ENCODE peak calls at places on chromosome 21, in eight cellular contexts. M, R, Z, H, P, I, T and L are unnamed samples.
A peak's percentile ranks its signal among the peaks of the same experiment; 100 is the strongest.

GRCh38 chr21:26405071-26405470 is 168.0 kb downstream of the CYYR1 start:
- DNase-seq in I (no peak), P (no peak), R (no peak), T (no peak), Z (no peak), H (no peak), M (peak; percentile 42), L (no peak)

GRCh38 chr21:46424621-46425020 is 34.1 kb upstream of the DIP2A start:
- DNase-seq in T (no peak), H (no peak), R (no peak), M (no peak), Z (no peak), P (peak; percentile 50), I (no peak), L (peak; percentile 27)

GRCh38 chr21:38683222-38683621 is 122.5 kb upstream of the ETS2 start:
- DNase-seq in R (no peak), M (peak; percentile 27), H (no peak), Z (no peak), T (no peak), I (no peak), P (no peak), L (no peak)

GRCh38 chr21:46605759-46606426 is 1.0 kb upstream of the S100B start:
- DNase-seq in H (no peak), R (no peak), M (no peak), Z (no peak), P (peak; percentile 43), I (no peak), T (no peak), L (no peak)

GRCh38 chr21:31570824-31571425 is 88.6 kb upstream of the SOD1 start:
- DNase-seq in M (no peak), H (no peak), R (no peak), I (no peak), T (no peak), Z (no peak), P (no peak), L (no peak)

GRCh38 chr21:28669331-28669730 is 323.3 kb downstream of the LTN1 start:
- DNase-seq in R (no peak), P (no peak), T (no peak), Z (no peak), M (no peak), I (no peak), H (no peak), L (no peak)

GRCh38 chr21:29351691-29352090 is 53.0 kb downstream of the BACH1 start:
- DNase-seq in P (no peak), I (no peak), T (no peak), R (no peak), M (peak; percentile 86), Z (peak; percentile 87), H (no peak), L (no peak)

GRCh38 chr21:38797470-38797869 is 8.3 kb upstream of the ETS2 start:
- DNase-seq in P (no peak), R (no peak), H (no peak), Z (no peak), M (no peak), I (no peak), T (no peak), L (no peak)

GRCh38 chr21:43267391-43268085 is 98.7 kb downstream of the CRYAA start:
- DNase-seq in Z (no peak), H (no peak), M (no peak), P (no peak), I (no peak), T (no peak), R (no peak), L (peak; percentile 77)

GRCh38 chr21:39867198-39867650 is at the start of gene PCP4:
- DNase-seq in I (peak; percentile 26), Z (no peak), M (peak; percentile 19), R (peak; percentile 41), H (peak; percentile 47), T (peak; percentile 83), P (no peak), L (no peak)

GRCh38 chr21:16159213-16159970 is 429.6 kb downstream of the USP25 start:
- DNase-seq in P (no peak), I (no peak), T (no peak), Z (peak; percentile 13), M (no peak), H (no peak), R (no peak), L (no peak)

GRCh38 chr21:16305686-16306085 is 575.9 kb downstream of the USP25 start:
- DNase-seq in I (no peak), T (no peak), H (no peak), Z (no peak), P (no peak), M (peak; percentile 27), R (no peak), L (no peak)

GRCh38 chr21:46145159-46145839 is 10.1 kb downstream of the FTCD start:
- DNase-seq in I (no peak), H (no peak), R (no peak), Z (no peak), T (peak; percentile 66), P (no peak), M (no peak), L (peak; percentile 94)

GRCh38 chr21:39885119-39885848 is 18.0 kb downstream of the PCP4 start:
- DNase-seq in I (no peak), H (no peak), M (no peak), R (no peak), T (peak; percentile 91), Z (no peak), P (no peak), L (no peak)

GRCh38 chr21:14273736-14274538 is 58.0 kb downstream of the RBM11 start:
- DNase-seq in R (no peak), Z (no peak), I (peak; percentile 23), M (no peak), T (no peak), P (no peak), H (no peak), L (peak; percentile 90)

GRCh38 chr21:42843021-42843420 is 36.3 kb downstream of the WDR4 start:
- DNase-seq in Z (no peak), M (no peak), H (no peak), T (peak; percentile 40), P (no peak), R (no peak), I (no peak), L (peak; percentile 30)

GRCh38 chr21:40386301-40386911 is 460.6 kb downstream of the DSCAM start:
- DNase-seq in I (peak; percentile 24), P (no peak), M (no peak), Z (no peak), R (peak; percentile 43), T (no peak), H (peak; percentile 43), L (no peak)

GRCh38 chr21:25929859-25930520 is 195.2 kb downstream of the GABPA start:
- DNase-seq in M (peak; percentile 46), I (no peak), P (no peak), H (no peak), T (no peak), Z (no peak), R (no peak), L (no peak)

GRCh38 chr21:36218691-36219090 is 62.1 kb downstream of the DOP1B start:
- DNase-seq in T (no peak), M (no peak), Z (no peak), P (no peak), R (no peak), I (no peak), H (no peak), L (no peak)
- TF ChIP-seq CTCF in T (no peak), M (no peak), Z (no peak), P (no peak), R (no peak), I (no peak), H (no peak), L (no peak)

DNA sequence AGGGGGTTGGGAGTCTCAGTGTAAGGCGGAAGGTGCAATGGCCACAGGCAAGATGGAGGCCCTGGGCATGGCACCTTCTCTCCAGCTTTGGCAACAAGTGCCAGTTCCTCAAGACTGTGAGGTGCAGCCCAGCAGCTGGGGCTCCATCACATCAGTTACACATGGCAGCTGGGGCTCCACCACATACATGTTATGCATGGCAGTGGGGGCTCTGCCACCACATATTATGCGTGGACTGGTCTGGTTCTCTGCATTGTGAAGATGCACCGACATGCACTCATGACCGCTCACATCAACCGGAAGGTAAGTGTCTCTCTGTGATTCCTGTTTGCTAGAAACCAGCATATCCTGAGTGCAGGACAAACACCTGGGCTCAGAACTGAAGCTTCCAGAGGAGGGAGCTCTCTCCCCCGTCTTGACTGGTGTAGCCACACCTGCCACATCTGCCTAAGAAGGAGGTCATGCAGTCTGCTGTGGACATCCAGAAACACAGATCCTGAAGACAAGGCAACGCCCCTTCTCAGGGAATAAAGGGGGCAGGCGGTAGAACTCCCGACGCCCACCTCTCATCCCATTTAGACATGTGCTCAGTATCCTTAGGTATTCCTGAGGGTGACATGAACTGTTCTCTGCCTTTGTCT is 104.1 kb upstream of the TMPRSS2 start:
- DNase-seq in P (no peak), M (no peak), I (no peak), R (no peak), T (peak; percentile 42), H (no peak), Z (no peak), L (no peak)
- TF ChIP-seq CTCF in P (no peak), M (peak; percentile 15), I (no peak), R (no peak), T (no peak), H (no peak), Z (peak; percentile 19), L (no peak)

DNA sequence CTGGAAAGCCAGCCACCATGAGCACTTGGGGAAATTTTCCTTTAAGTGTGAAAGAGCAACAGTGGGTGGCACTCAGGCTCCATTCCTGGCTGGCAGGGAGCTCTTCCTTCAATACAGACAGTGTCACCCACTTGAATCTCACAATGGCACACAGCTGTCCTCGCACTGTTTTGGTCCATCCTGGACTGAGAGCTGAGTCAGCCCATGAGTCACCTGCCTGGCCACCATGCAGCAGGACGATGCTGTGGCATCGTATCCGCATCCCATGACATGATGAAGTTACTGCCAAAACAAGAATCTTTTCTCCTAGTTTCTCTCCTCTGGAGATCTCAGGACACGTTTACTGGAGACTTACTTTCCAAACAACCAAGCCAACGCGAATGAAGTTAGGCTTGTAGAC is 6.0 kb downstream of the TMPRSS2 start:
- DNase-seq in P (no peak), R (no peak), M (no peak), H (no peak), T (no peak), I (no peak), Z (no peak), L (no peak)
- TF ChIP-seq CTCF in P (no peak), R (no peak), M (no peak), H (no peak), T (no peak), I (no peak), Z (no peak), L (no peak)

GRCh38 chr21:44996501-44996921 is 56.7 kb downstream of the SLX9 start:
- DNase-seq in P (no peak), T (peak; percentile 60), M (no peak), H (no peak), Z (no peak), R (no peak), I (no peak), L (no peak)

GRCh38 chr21:44994581-44995171 is 54.8 kb downstream of the SLX9 start:
- DNase-seq in T (peak; percentile 87), I (no peak), H (no peak), P (no peak), R (no peak), Z (no peak), M (no peak), L (no peak)

GRCh38 chr21:44995257-44995941 is 55.6 kb downstream of the SLX9 start:
- DNase-seq in M (no peak), H (no peak), P (no peak), I (no peak), Z (no peak), T (peak; percentile 66), R (no peak), L (no peak)

GRCh38 chr21:44996983-44997936 is 57.4 kb downstream of the SLX9 start:
- DNase-seq in Z (no peak), M (no peak), R (no peak), P (no peak), I (no peak), T (peak; percentile 64), H (no peak), L (no peak)

GRCh38 chr21:44996096-44996495 is 56.3 kb downstream of the SLX9 start:
- DNase-seq in P (no peak), Z (no peak), M (no peak), R (no peak), H (no peak), T (peak; percentile 58), I (no peak), L (no peak)
- TF ChIP-seq CTCF in P (no peak), Z (no peak), M (no peak), R (no peak), H (no peak), T (no peak), I (no peak), L (no peak)